ENCODE peak calls at places on chromosomes 6 and 20, in six cellular contexts. I is naive thymus-derived CD8-positive, alpha-beta T cell; F is stimulated activated CD8-positive, alpha-beta memory T cell treated with anti-CD3 and anti-CD28 coated beads, Interleukin-12 subunit alpha, Interleukin-12 subunit beta, amount 100 ng/mL, for 1 hour; Q is occipital lobe; B is fibroblast of the aortic adventitia; S is fibroblast of gingiva. V is an unnamed sample.

GRCh38 chr20:50107086-50107645 is 5.8 kb downstream of the UBE2V1 start:
- DNase-seq in F (no peak), Q (no peak), I (no peak), S (no peak), B (no peak), V (no peak)

GRCh38 chr6:89122625-89123024 is 4.8 kb upstream of the SRSF12 start:
- DNase-seq in B (peak; percentile 52), I (no peak), S (no peak), Q (no peak), F (no peak), V (peak; percentile 71)

GRCh38 chr6:30682181-30683117 is 4.0 kb downstream of the PPP1R18 start:
- DNase-seq in I (peak; percentile 71), F (peak; percentile 79), Q (peak; percentile 25), B (peak; percentile 82), S (peak; percentile 82), V (peak; percentile 89)

GRCh38 chr20:48630342-48631075 is 197.3 kb downstream of the PREX1 start:
- DNase-seq in S (no peak), F (no peak), B (no peak), Q (no peak), I (no peak), V (no peak)

GRCh38 chr20:46119028-46119546 is 973 bp downstream of the CD40 start:
- DNase-seq in F (no peak), B (no peak), Q (no peak), S (no peak), I (no peak), V (no peak)

GRCh38 chr6:31139599-31139998 is 733 bp upstream of the PSORS1C2 start:
- DNase-seq in F (no peak), B (peak; percentile 58), S (no peak), I (no peak), Q (no peak), V (no peak)

GRCh38 chr6:20024316-20024673 is 187.1 kb downstream of the ID4 start:
- DNase-seq in F (no peak), Q (no peak), B (no peak), S (no peak), I (no peak), V (no peak)

GRCh38 chr6:135901776-135902524 is 50.4 kb downstream of the PDE7B start:
- DNase-seq in S (peak; percentile 93), Q (peak; percentile 10), I (no peak), B (peak; percentile 97), F (no peak), V (peak; percentile 93)

GRCh38 chr6:133814797-133815196 is 74.1 kb upstream of the TCF21 start:
- DNase-seq in S (peak; percentile 73), Q (no peak), F (no peak), I (no peak), B (peak; percentile 79), V (peak; percentile 71)

GRCh38 chr6:130975325-130975724 is 87.7 kb downstream of the EPB41L2 start:
- DNase-seq in B (no peak), S (no peak), F (no peak), Q (no peak), I (no peak), V (peak; percentile 7)

GRCh38 chr20:51531141-51531710 is 11.3 kb downstream of the NFATC2 start:
- DNase-seq in I (no peak), F (peak; percentile 46), S (no peak), B (no peak), Q (no peak), V (no peak)

GRCh38 chr6:15148356-15149058 is 97.4 kb upstream of the JARID2 start:
- DNase-seq in B (peak; percentile 48), S (peak; percentile 67), F (no peak), Q (no peak), I (no peak), V (peak; percentile 72)

GRCh38 chr20:46638367-46639274 is 12.6 kb downstream of the SLC13A3 start:
- DNase-seq in Q (no peak), B (no peak), F (no peak), I (no peak), S (no peak), V (peak; percentile 12)

GRCh38 chr6:37516076-37516919 is 16.6 kb upstream of the CCDC167 start:
- DNase-seq in Q (peak; percentile 32), I (peak; percentile 80), S (no peak), F (peak; percentile 69), B (no peak), V (no peak)

GRCh38 chr6:34562350-34562749 is 6.2 kb upstream of the SPDEF start:
- DNase-seq in F (no peak), B (no peak), S (no peak), I (no peak), Q (no peak), V (no peak)

GRCh38 chr6:39884696-39885095 is 49.6 kb downstream of the MOCS1 start:
- DNase-seq in I (no peak), S (no peak), F (no peak), B (peak; percentile 70), Q (no peak), V (peak; percentile 42)

GRCh38 chr6:76984572-76984971 is 478.7 kb downstream of the HTR1B start:
- DNase-seq in I (no peak), Q (no peak), F (no peak), S (no peak), B (no peak), V (no peak)

GRCh38 chr6:97626586-97627441 is 343.8 kb upstream of the MMS22L start:
- DNase-seq in S (peak; percentile 2), I (no peak), Q (no peak), F (no peak), B (peak; percentile 22), V (peak; percentile 35)

GRCh38 chr6:136225496-136225895 is 24.6 kb downstream of the MTFR2 start:
- DNase-seq in S (no peak), B (no peak), Q (no peak), F (no peak), I (no peak), V (no peak)

GRCh38 chr20:44182863-44183262 is 4.1 kb downstream of the JPH2 start:
- DNase-seq in Q (no peak), I (no peak), B (no peak), S (no peak), F (no peak), V (no peak)

GRCh38 chr6:7129360-7129759 is 21.6 kb downstream of the RREB1 start:
- DNase-seq in Q (no peak), B (no peak), I (no peak), F (no peak), S (no peak), V (no peak)